ENCODE peak calls at places on chromosomes 13 and 19, in seven cellular contexts. A, F, I, M, P, G and N are unnamed samples.

GRCh38 chr19:14762111-14762510 is 16.2 kb downstream of the ADGRE2 start:
- DNase-seq in A (no peak), F (no peak), I (no peak), M (no peak), P (no peak), G (no peak), N (no peak)

GRCh38 chr13:76936736-76937135 is 11.6 kb upstream of the ACOD1 start:
- DNase-seq in A (no peak), F (no peak), I (no peak), M (no peak), P (no peak), G (no peak), N (peak)

GRCh38 chr19:19615086-19615485 is 3.4 kb downstream of the PBX4 start:
- DNase-seq in A (no peak), F (no peak), I (no peak), M (no peak), P (no peak), G (no peak), N (peak)

GRCh38 chr13:100657881-100658315 is 16.7 kb downstream of the TMTC4 start:
- DNase-seq in A (no peak), F (no peak), I (no peak), M (no peak), P (no peak), G (no peak), N (no peak)

GRCh38 chr13:30618186-30618937 is 642 bp downstream of the USPL1 start:
- DNase-seq in A (no peak), F (peak), I (peak), M (no peak), P (no peak), G (peak), N (peak)

GRCh38 chr13:99610702-99611289 is 109.5 kb downstream of the TM9SF2 start:
- DNase-seq in A (no peak), F (no peak), I (no peak), M (no peak), P (no peak), G (no peak), N (peak)

GRCh38 chr13:51803422-51804294 is at the start of gene DHRS12:
- DNase-seq in A (peak), F (peak), I (peak), M (peak), P (peak), G (peak), N (peak)

GRCh38 chr13:81927347-81927746 is 1586.4 kb upstream of the SPRY2 start:
- DNase-seq in A (no peak), F (no peak), I (no peak), M (no peak), P (no peak), G (no peak), N (peak)

GRCh38 chr19:31294189-31294588 is 55.0 kb downstream of the TSHZ3 start:
- DNase-seq in A (peak), F (no peak), I (peak), M (no peak), P (no peak), G (no peak), N (no peak)

GRCh38 chr19:54100560-54100959 is at the start of gene OSCAR:
- DNase-seq in A (peak), F (no peak), I (peak), M (no peak), P (no peak), G (no peak), N (no peak)

GRCh38 chr13:22839554-22840286 is 341.1 kb upstream of the SGCG start:
- DNase-seq in A (no peak), F (no peak), I (no peak), M (no peak), P (no peak), G (no peak), N (no peak)

GRCh38 chr13:45817833-45818232 is 33.7 kb downstream of the SIAH3 start:
- DNase-seq in A (no peak), F (no peak), I (no peak), M (no peak), P (peak), G (no peak), N (peak)

GRCh38 chr19:8528500-8528899 is 14.5 kb upstream of the ZNF414 start:
- DNase-seq in A (no peak), F (no peak), I (no peak), M (no peak), P (no peak), G (no peak), N (no peak)

GRCh38 chr13:72643339-72643989 is 84.0 kb downstream of the MZT1 start:
- DNase-seq in A (no peak), F (peak), I (peak), M (no peak), P (peak), G (peak), N (peak)

GRCh38 chr19:48724796-48725753 is 5.5 kb upstream of the MAMSTR start:
- DNase-seq in A (no peak), F (peak), I (no peak), M (peak), P (peak), G (no peak), N (peak)

GRCh38 chr19:38684078-38684861 is 36.8 kb downstream of the ACTN4 start:
- DNase-seq in A (peak), F (peak), I (peak), M (peak), P (peak), G (peak), N (peak)

GRCh38 chr13:59691501-59692066 is 472.1 kb downstream of the DIAPH3 start:
- DNase-seq in A (no peak), F (no peak), I (no peak), M (no peak), P (no peak), G (no peak), N (no peak)
- H3K4me3 ChIP-seq in A (no peak), F (no peak), I (no peak), M (no peak), P (no peak), G (no peak), N (no peak)

DNA sequence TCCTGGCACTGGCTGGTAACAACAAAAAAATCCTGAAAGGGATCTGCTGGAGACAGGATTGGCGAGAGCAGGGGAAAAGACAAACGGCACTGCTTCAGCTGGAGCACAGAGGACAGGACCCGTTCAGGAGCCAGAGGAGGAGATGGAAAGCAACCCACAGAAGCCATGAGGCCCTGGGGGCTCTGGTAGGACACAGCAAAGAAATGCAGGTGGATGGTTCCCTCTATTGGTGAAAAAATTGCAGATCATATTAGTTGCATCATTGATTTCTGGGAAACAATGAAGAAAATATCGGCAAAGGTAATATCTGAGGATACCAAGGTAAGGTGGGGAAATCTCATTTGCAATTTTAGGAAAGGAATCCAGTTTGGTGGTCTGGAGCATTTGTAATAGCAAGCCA is 25.7 kb upstream of the TPP2 start:
- DNase-seq in A (no peak), F (no peak), I (no peak), M (no peak), P (no peak), G (no peak), N (peak)
- TF ChIP-seq CTCF in A (no peak), F (no peak), I (no peak), M (no peak), P (peak), G (no peak), N (no peak)

GRCh38 chr13:50127726-50128291 is 112.6 kb downstream of the KCNRG start:
- DNase-seq in A (no peak), F (no peak), I (no peak), M (no peak), P (no peak), G (no peak), N (no peak)
- H3K4me3 ChIP-seq in A (peak), F (peak), I (peak), M (peak), P (peak), G (peak), N (peak)

DNA sequence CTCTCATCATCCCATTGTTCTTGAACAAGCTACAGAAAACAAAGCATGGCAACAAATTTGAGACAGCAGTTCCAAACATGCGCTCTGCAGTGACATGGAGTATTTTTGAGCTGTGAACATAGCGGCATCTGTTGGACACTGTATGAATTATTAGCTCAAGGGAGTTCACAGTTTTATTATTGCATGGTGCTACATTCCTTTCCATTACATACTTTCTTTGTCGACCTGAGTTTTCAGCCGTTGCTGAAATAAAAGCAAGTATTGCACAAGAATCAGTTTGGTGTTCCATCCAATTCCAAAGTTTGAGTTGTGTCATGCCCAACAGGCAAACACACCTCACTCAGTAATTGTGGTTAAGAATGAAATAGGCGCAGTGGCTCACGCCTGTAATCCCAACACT is 30.1 kb upstream of the METTL21C start:
- DNase-seq in A (no peak), F (peak), I (no peak), M (no peak), P (peak), G (no peak), N (peak)
- TF ChIP-seq CTCF in A (peak), F (peak), I (peak), M (no peak), P (peak), G (no peak), N (peak)

DNA sequence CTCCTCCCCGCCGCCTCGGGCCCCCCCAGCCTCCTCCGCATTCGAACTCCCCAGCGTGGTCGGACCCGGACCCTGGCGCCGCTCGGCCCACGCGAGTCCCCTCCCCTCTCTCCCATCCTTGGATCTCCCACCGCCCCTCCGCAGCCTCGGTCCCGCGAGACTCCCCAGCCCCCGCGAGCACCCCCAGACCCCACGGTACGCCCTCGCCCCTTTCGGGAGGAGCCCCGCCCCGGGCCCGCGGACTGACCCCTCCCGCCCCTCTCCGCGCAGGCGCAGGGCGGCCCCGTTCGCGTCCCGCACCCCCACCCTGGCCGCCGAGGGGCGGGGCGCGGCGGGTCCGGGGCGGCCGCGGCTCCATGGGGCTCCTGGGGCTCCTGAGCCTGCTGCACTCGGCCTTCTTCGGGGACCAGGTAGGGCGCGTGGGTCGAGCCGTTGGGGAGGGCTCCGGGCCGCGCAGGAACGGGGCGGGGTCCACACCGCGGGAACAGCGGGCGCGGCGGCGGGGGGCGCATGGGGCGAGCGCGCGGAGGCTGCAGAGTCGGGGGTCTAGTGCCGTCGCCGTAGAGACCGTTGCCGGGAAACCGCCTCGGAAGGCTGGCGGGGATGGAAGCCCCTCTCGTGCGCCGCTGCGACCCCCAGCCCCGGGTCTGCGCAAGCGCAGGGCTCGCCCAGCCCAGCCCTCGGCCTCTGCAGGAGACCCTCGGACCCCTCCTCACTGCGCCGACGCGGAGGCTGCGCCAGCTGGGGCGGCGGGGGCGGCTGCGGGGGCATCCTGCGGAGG is 3.8 kb upstream of the APC2 start:
- DNase-seq in A (no peak), F (no peak), I (no peak), M (no peak), P (no peak), G (no peak), N (no peak)
- H3K4me3 ChIP-seq in A (peak), F (no peak), I (peak), M (no peak), P (no peak), G (peak), N (no peak)

GRCh38 chr19:51398096-51398704 is 7.8 kb upstream of the C19orf84 start:
- DNase-seq in A (no peak), F (peak), I (no peak), M (no peak), P (no peak), G (no peak), N (peak)
- TF ChIP-seq CTCF in A (peak), F (peak), I (peak), M (no peak), P (peak), G (no peak), N (peak)